ENCODE peak calls at places on chromosome 19, in four cellular contexts. X, R, Y and T are unnamed samples.

GRCh38 chr19:49637865-49638350 is 2.0 kb downstream of the RRAS start:
- DNase-seq in Y (peak), X (peak), R (no peak), T (peak)

GRCh38 chr19:56837492-56837891 is 3.0 kb downstream of the PEG3 start:
- DNase-seq in Y (no peak), R (peak), X (no peak), T (no peak)

GRCh38 chr19:38952395-38953165 is 21.8 kb downstream of the MRPS12 start:
- DNase-seq in X (peak), R (peak), Y (no peak), T (peak)

GRCh38 chr19:29781582-29782580 is 29.9 kb upstream of the CCNE1 start:
- DNase-seq in X (no peak), Y (no peak), R (no peak), T (no peak)

GRCh38 chr19:940591-941291 is 14.9 kb downstream of the ARID3A start:
- DNase-seq in X (no peak), Y (no peak), R (no peak), T (no peak)

GRCh38 chr19:46299004-46299509 is 2.2 kb downstream of the HIF3A start:
- DNase-seq in X (no peak), R (peak), Y (no peak), T (no peak)

GRCh38 chr19:52991484-52991883 is 22.2 kb upstream of the ERVV-1 start:
- DNase-seq in R (no peak), X (no peak), Y (no peak), T (no peak)

GRCh38 chr19:8641908-8642547 is 11.6 kb downstream of the NFILZ start:
- DNase-seq in R (peak), X (no peak), Y (peak), T (no peak)

GRCh38 chr19:50835785-50836542 is 2.6 kb upstream of the KLK15 start:
- DNase-seq in R (peak), X (peak), Y (peak), T (peak)

GRCh38 chr19:51372649-51373504 is at the start of gene NKG7:
- DNase-seq in R (no peak), Y (peak), X (no peak), T (no peak)

GRCh38 chr19:7550169-7550770 is 14.8 kb downstream of the PNPLA6 start:
- DNase-seq in R (no peak), Y (no peak), X (no peak), T (no peak)

GRCh38 chr19:9144920-9145319 is 4.7 kb downstream of the ZNF317 start:
- DNase-seq in X (no peak), Y (no peak), R (no peak), T (no peak)

GRCh38 chr19:47018923-47019322 is 714 bp upstream of the NPAS1 start:
- DNase-seq in Y (no peak), X (no peak), R (no peak), T (no peak)

GRCh38 chr19:1250374-1251232 is 2.2 kb downstream of the MIDN start:
- DNase-seq in R (peak), X (no peak), Y (peak), T (peak)

GRCh38 chr19:17249887-17250548 is 4.3 kb upstream of the NR2F6 start:
- DNase-seq in Y (no peak), X (no peak), R (no peak), T (no peak)

GRCh38 chr19:17245535-17245984 is at the start of gene NR2F6:
- DNase-seq in X (no peak), Y (peak), R (no peak), T (no peak)

GRCh38 chr19:17244618-17245534 is 843 bp downstream of the NR2F6 start:
- DNase-seq in R (no peak), Y (no peak), X (no peak), T (no peak)

GRCh38 chr19:17246681-17247425 is 1.1 kb upstream of the NR2F6 start:
- DNase-seq in R (peak), X (peak), Y (no peak), T (no peak)

DNA sequence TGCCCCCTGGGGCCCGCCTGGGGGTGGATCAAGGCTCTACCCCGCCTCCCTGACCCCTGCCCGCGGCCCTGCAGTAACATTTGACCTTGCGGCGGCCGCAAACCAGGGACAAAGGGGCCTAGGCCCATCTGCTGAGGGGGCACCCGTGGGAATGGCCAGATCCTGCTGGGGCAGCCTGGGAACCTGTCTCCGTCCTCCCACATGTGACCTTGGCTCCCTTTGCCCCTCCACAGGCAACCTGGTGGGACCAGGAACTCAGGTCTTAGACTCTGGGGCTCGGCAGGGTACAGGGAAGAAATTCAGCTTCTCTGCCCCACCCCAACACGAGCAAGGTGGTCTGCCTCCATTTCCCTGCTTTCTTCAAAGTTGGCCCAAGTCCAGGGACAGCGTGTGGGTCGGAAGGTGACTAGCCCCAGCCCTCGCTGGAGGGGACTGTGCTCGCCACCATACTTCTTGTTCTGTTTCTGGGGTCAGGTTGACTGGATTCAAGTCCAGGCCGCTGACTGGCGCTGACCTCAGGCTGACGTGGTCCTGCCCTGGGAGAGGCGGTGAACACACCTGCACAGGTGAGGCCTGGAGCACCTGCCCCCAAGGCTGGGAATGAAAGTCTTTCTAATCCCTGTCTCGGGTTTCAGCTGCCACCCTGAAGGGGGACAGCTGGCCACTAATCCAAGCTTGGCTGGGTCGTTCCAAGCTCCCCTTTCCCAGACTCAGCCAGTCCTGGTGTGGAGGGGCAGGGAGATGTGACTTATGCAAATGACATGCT is 2.5 kb upstream of the NR2F6 start:
- DNase-seq in Y (peak), X (peak), R (peak), T (peak)
- TF ChIP-seq ATF2 in Y (no peak), X (no peak), R (peak), T (no peak)

DNA sequence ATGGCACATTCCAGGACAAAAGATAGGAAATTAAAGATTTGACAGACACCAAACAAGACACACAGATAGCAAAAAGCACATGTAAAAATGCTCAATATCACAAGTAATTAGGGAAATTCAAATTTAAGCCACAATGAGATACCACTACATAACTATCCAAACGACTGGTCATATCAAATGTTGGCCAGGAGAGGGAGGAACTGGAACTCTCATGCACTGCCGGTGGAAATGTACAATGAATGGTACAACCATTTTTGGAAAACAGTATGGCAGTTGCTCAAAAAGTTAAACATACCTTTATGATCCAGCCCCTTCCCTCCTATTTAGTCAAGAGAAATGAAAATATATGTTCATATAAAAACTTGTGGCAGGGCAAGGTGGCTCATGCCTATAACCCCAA is 36.8 kb upstream of the CYP2S1 start:
- DNase-seq in R (no peak), Y (no peak), X (no peak), T (no peak)
- TF ChIP-seq JUN in R (no peak), Y (no peak), X (no peak), T (no peak)

GRCh38 chr19:18430417-18431144 is 7.4 kb downstream of the ISYNA1 start:
- DNase-seq in Y (no peak), X (no peak), R (no peak), T (no peak)

GRCh38 chr19:18427752-18428131 is 8.5 kb downstream of the SSBP4 start:
- DNase-seq in Y (no peak), R (no peak), X (no peak), T (no peak)

GRCh38 chr19:18429717-18430416 is 8.1 kb downstream of the ISYNA1 start:
- DNase-seq in X (no peak), R (no peak), Y (no peak), T (no peak)

GRCh38 chr19:18428173-18428836 is 9.1 kb downstream of the SSBP4 start:
- DNase-seq in X (no peak), R (no peak), Y (no peak), T (no peak)

DNA sequence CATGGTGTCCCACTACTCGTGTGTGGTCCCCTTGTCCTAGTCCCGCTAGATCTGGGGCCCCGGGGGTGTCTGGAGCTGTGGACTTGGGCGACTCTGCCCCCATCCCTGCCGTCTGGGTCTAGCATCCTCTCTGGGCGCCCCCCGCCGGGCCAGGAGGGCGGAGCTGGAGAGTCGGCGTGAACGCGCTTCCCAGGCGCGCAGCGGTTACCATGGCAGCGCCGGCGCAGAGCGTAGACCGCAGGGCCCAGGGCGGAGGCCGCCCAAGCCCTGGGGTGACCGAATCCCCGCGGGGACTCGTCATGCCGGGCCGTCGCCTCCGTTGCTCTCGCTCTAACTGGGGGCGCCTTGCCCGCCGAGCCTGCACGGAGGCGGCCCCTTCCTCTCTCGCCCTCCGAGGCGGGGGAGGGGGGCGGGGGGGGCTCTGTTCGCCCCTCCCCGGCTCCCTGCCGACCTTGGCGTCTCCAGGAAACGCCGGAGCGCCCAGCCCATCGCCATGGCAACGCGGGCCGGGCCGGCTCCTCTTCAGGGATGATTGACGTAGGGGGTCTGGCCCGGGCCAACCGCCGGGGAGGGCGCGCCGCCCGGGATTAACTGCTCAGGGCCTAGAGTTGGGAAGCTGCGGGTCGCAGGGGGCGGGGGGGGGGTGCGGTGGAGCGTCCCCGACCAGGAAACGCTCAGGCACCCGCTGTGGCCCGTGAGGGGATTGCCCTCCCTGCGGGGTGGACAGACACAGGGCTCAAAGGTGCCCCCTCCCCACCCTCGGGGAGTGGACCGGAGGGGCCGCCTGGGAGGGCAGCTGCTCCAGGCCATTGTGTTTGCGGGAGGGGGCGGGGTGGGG is 8.9 kb downstream of the ISYNA1 start:
- DNase-seq in X (peak), R (no peak), Y (peak), T (peak)
- TF ChIP-seq CREB1 in X (peak), R (no peak), Y (peak), T (no peak)

GRCh38 chr19:11982526-11982925 is 17.7 kb downstream of the ZNF763 start:
- DNase-seq in Y (no peak), R (no peak), X (no peak), T (no peak)

GRCh38 chr19:11987405-11988231 is 22.8 kb downstream of the ZNF763 start:
- DNase-seq in X (peak), Y (peak), R (peak), T (peak)

GRCh38 chr19:11989112-11989456 is 24.2 kb downstream of the ZNF763 start:
- DNase-seq in Y (no peak), R (no peak), X (no peak), T (no peak)

GRCh38 chr19:11986754-11987153 is 21.9 kb downstream of the ZNF763 start:
- DNase-seq in X (no peak), R (no peak), Y (no peak), T (no peak)

GRCh38 chr19:11984986-11985385 is 20.1 kb downstream of the ZNF763 start:
- DNase-seq in R (peak), X (peak), Y (peak), T (peak)
- TF ChIP-seq ATF2 in R (no peak), X (no peak), Y (no peak), T (no peak)

GRCh38 chr19:44900328-44901244 is 5.0 kb upstream of the APOE start:
- DNase-seq in R (no peak), Y (no peak), X (no peak), T (no peak)

GRCh38 chr19:44904426-44904994 is 1.1 kb upstream of the APOE start:
- DNase-seq in R (peak), Y (no peak), X (peak), T (peak)

GRCh38 chr19:44905437-44906160 is at the start of gene APOE:
- DNase-seq in X (peak), R (peak), Y (peak), T (peak)

GRCh38 chr19:44903216-44903601 is 2.4 kb upstream of the APOE start:
- DNase-seq in X (no peak), Y (no peak), R (no peak), T (no peak)

GRCh38 chr19:44903602-44904425 is 1.8 kb upstream of the APOE start:
- DNase-seq in X (peak), Y (peak), R (peak), T (peak)
- TF ChIP-seq JUN in X (no peak), Y (no peak), R (no peak), T (no peak)

GRCh38 chr19:4693078-4693350 is 22.9 kb upstream of the MYDGF start:
- DNase-seq in X (no peak), R (no peak), Y (no peak), T (no peak)

GRCh38 chr19:4692275-4693077 is 22.3 kb upstream of the MYDGF start:
- DNase-seq in X (no peak), Y (no peak), R (no peak), T (no peak)

GRCh38 chr19:4695224-4695731 is 25.1 kb upstream of the MYDGF start:
- DNase-seq in Y (no peak), R (no peak), X (no peak), T (no peak)

GRCh38 chr19:4693471-4694121 is 23.5 kb upstream of the MYDGF start:
- DNase-seq in Y (no peak), X (no peak), R (no peak), T (no peak)

GRCh38 chr19:4694211-4694987 is 24.3 kb upstream of the MYDGF start:
- DNase-seq in X (no peak), R (no peak), Y (peak), T (no peak)
- TF ChIP-seq CREB1 in X (no peak), R (no peak), Y (no peak), T (no peak)

GRCh38 chr19:15328312-15328711 is 4.0 kb downstream of the BRD4 start:
- DNase-seq in R (no peak), Y (no peak), X (no peak), T (no peak)

GRCh38 chr19:15321739-15322138 is 10.6 kb downstream of the BRD4 start:
- DNase-seq in Y (no peak), R (no peak), X (no peak), T (no peak)

GRCh38 chr19:15320118-15320517 is 12.2 kb downstream of the BRD4 start:
- DNase-seq in X (no peak), Y (no peak), R (no peak), T (no peak)

GRCh38 chr19:15324791-15325519 is 7.4 kb downstream of the BRD4 start:
- DNase-seq in R (no peak), Y (no peak), X (no peak), T (no peak)

DNA sequence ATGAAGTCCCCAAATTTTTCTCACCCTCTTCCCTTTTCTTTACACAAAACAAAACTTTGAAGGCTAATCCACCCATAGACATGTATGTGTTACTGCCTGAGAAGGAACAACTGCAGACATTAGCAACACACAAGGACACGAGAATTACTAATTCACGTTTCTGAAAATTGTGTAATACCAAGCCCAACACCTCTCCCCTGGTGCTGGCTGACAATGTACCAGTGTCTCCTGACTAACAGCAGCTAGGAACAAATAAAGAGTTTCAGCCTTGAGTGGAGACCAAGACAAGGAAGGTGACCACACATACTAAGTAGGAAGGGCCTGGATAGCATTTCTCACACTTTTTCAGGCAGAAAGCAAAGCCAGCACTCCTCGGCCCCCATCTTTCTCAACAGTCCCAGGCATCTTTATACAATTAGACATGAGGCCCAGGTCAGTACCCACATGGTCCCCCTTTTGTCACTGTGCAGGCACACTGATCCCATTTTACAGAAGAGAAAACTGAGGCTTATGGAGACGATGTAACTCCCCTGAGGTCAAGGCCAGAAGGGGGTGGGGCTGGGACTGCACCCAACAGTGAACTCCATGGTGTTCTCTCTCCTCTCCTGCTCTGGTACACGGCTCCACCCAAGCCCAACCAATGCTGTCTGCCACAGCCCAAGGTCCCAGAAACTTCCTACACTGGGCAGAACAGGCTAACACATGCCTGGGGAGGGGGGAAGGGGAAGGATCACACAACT is 8.7 kb downstream of the BRD4 start:
- DNase-seq in R (peak), X (no peak), Y (peak), T (no peak)
- TF ChIP-seq ATF2 in R (no peak), X (no peak), Y (no peak), T (no peak)

DNA sequence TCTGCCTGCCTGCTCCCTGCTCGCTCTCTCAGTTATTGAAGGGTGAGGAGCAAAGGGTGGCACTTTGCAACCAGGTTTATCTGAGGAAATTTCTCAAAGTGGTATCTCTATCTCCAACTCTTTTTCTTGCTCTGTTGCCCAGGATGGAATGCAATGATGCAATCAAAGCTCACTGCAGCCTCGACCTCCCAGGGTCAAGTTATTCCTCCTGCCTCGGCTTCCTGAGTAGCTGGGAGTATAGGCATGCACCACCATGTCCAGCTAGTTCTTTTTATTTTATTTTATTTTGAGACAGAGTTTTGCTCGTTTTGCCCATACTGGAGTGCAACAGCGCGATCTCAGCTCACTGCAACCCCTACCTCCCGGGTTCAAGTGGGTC is 4.9 kb downstream of the ACTMAP start:
- DNase-seq in Y (no peak), X (no peak), R (peak), T (no peak)
- TF ChIP-seq JUN in Y (no peak), X (no peak), R (no peak), T (no peak)

GRCh38 chr19:28393574-28394336 is 819.2 kb downstream of the UQCRFS1 start:
- DNase-seq in Y (no peak), X (no peak), R (no peak), T (no peak)
- TF ChIP-seq CREB1 in Y (no peak), X (no peak), R (no peak), T (no peak)

GRCh38 chr19:16116067-16116466 is 4.4 kb downstream of the RAB8A start:
- DNase-seq in Y (no peak), R (peak), X (no peak), T (no peak)

GRCh38 chr19:16115309-16116039 is 3.8 kb downstream of the RAB8A start:
- DNase-seq in R (no peak), Y (no peak), X (no peak), T (no peak)

GRCh38 chr19:16112778-16113177 is 1.1 kb downstream of the RAB8A start:
- DNase-seq in Y (peak), X (no peak), R (no peak), T (no peak)

GRCh38 chr19:16111909-16112752 is 442 bp downstream of the RAB8A start:
- DNase-seq in X (no peak), R (no peak), Y (no peak), T (no peak)

DNA sequence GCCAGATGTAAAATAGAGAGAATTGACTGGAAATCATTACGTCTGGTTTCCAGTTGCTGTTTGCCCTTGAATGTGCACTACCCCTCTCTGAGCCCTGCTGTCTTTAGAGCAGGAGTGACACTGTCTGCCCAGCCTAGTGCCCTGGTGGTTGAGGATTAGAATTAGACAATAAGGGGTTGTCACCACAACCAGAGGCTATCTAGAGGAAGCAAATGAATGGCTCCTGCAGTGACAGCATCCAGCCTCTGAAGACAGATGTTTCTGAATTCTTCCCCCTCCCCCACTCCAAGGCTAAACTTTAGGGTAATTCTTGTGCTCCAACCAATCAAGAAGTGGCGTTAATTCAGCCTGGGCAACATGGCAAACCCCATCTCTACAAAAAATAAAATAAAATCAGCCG is 2.0 kb downstream of the RAB8A start:
- DNase-seq in Y (no peak), X (no peak), R (no peak), T (no peak)
- TF ChIP-seq ATF2 in Y (no peak), X (no peak), R (no peak), T (no peak)